ENCODE peak calls at places on chromosomes 3 and 15, in ten cellular contexts. One of them, this sample, is unnamed.

GRCh38 chr3:30102372-30102771 is 504.0 kb upstream of the TGFBR2 start:
- DNase-seq in HFF-Myc: no peak
- DNase-seq in sigmoid colon: no peak
- DNase-seq in right atrium auricular region: no peak
- DNase-seq in astrocyte of the spinal cord: no peak
- DNase-seq in tibial artery: no peak
- DNase-seq in CD8-positive, alpha-beta T cell: no peak
- DNase-seq in A673: no peak
- DNase-seq in epithelial cell of esophagus: no peak
- DNase-seq in thyroid gland: no peak
- DNase-seq in this sample: no peak

GRCh38 chr3:98556164-98557130 is 24.7 kb downstream of the GPR15 start:
- DNase-seq in tibial artery: no peak
- DNase-seq in A673: no peak
- DNase-seq in right atrium auricular region: no peak
- DNase-seq in HFF-Myc: no peak
- DNase-seq in thyroid gland: no peak
- DNase-seq in CD8-positive, alpha-beta T cell: peak
- DNase-seq in epithelial cell of esophagus: no peak
- DNase-seq in astrocyte of the spinal cord: no peak
- DNase-seq in sigmoid colon: no peak
- DNase-seq in this sample: no peak

GRCh38 chr3:9779721-9780450 is 10.1 kb upstream of the CAMK1 start:
- DNase-seq in right atrium auricular region: no peak
- DNase-seq in thyroid gland: peak
- DNase-seq in HFF-Myc: no peak
- DNase-seq in A673: no peak
- DNase-seq in CD8-positive, alpha-beta T cell: peak
- DNase-seq in epithelial cell of esophagus: no peak
- DNase-seq in astrocyte of the spinal cord: no peak
- DNase-seq in tibial artery: no peak
- DNase-seq in sigmoid colon: no peak
- DNase-seq in this sample: no peak

GRCh38 chr3:119831941-119832371 is 50.1 kb downstream of the NR1I2 start:
- DNase-seq in HFF-Myc: no peak
- DNase-seq in CD8-positive, alpha-beta T cell: no peak
- DNase-seq in astrocyte of the spinal cord: peak
- DNase-seq in A673: no peak
- DNase-seq in thyroid gland: no peak
- DNase-seq in right atrium auricular region: no peak
- DNase-seq in epithelial cell of esophagus: no peak
- DNase-seq in sigmoid colon: no peak
- DNase-seq in tibial artery: no peak
- DNase-seq in this sample: peak

GRCh38 chr3:95511915-95512314 is 1302.5 kb upstream of the EPHA6 start:
- DNase-seq in thyroid gland: no peak
- DNase-seq in astrocyte of the spinal cord: no peak
- DNase-seq in A673: no peak
- DNase-seq in CD8-positive, alpha-beta T cell: no peak
- DNase-seq in tibial artery: no peak
- DNase-seq in right atrium auricular region: no peak
- DNase-seq in HFF-Myc: no peak
- DNase-seq in sigmoid colon: no peak
- DNase-seq in epithelial cell of esophagus: no peak
- DNase-seq in this sample: no peak

GRCh38 chr15:45088801-45089711 is 24.9 kb downstream of the DUOX2 start:
- DNase-seq in A673: no peak
- DNase-seq in CD8-positive, alpha-beta T cell: no peak
- DNase-seq in epithelial cell of esophagus: no peak
- DNase-seq in HFF-Myc: no peak
- DNase-seq in thyroid gland: no peak
- DNase-seq in sigmoid colon: no peak
- DNase-seq in astrocyte of the spinal cord: no peak
- DNase-seq in right atrium auricular region: no peak
- DNase-seq in tibial artery: peak
- DNase-seq in this sample: no peak

GRCh38 chr15:85764649-85765277 is 30.0 kb downstream of the KLHL25 start:
- DNase-seq in HFF-Myc: no peak
- DNase-seq in right atrium auricular region: no peak
- DNase-seq in thyroid gland: no peak
- DNase-seq in astrocyte of the spinal cord: no peak
- DNase-seq in epithelial cell of esophagus: peak
- DNase-seq in CD8-positive, alpha-beta T cell: no peak
- DNase-seq in tibial artery: no peak
- DNase-seq in sigmoid colon: no peak
- DNase-seq in A673: no peak
- DNase-seq in this sample: no peak

GRCh38 chr3:188776447-188776846 is 395.3 kb upstream of the TPRG1 start:
- DNase-seq in CD8-positive, alpha-beta T cell: no peak
- DNase-seq in HFF-Myc: no peak
- DNase-seq in A673: no peak
- DNase-seq in tibial artery: no peak
- DNase-seq in astrocyte of the spinal cord: peak
- DNase-seq in thyroid gland: no peak
- DNase-seq in sigmoid colon: no peak
- DNase-seq in epithelial cell of esophagus: no peak
- DNase-seq in right atrium auricular region: no peak
- DNase-seq in this sample: no peak

GRCh38 chr15:92393994-92394326 is 279 bp downstream of the ST8SIA2 start:
- DNase-seq in A673: no peak
- DNase-seq in HFF-Myc: no peak
- DNase-seq in astrocyte of the spinal cord: peak
- DNase-seq in thyroid gland: no peak
- DNase-seq in right atrium auricular region: no peak
- DNase-seq in CD8-positive, alpha-beta T cell: no peak
- DNase-seq in sigmoid colon: no peak
- DNase-seq in epithelial cell of esophagus: no peak
- DNase-seq in tibial artery: no peak
- DNase-seq in this sample: no peak

GRCh38 chr3:136543385-136543784 is 208.8 kb downstream of the STAG1 start:
- DNase-seq in right atrium auricular region: no peak
- DNase-seq in A673: peak
- DNase-seq in CD8-positive, alpha-beta T cell: no peak
- DNase-seq in astrocyte of the spinal cord: no peak
- DNase-seq in HFF-Myc: no peak
- DNase-seq in sigmoid colon: no peak
- DNase-seq in epithelial cell of esophagus: peak
- DNase-seq in thyroid gland: no peak
- DNase-seq in tibial artery: no peak
- DNase-seq in this sample: no peak

GRCh38 chr15:95684693-95685115 is 645.8 kb upstream of the NR2F2 start:
- DNase-seq in A673: no peak
- DNase-seq in CD8-positive, alpha-beta T cell: no peak
- DNase-seq in HFF-Myc: peak
- DNase-seq in astrocyte of the spinal cord: peak
- DNase-seq in sigmoid colon: no peak
- DNase-seq in thyroid gland: no peak
- DNase-seq in right atrium auricular region: no peak
- DNase-seq in epithelial cell of esophagus: peak
- DNase-seq in tibial artery: no peak
- DNase-seq in this sample: peak

GRCh38 chr3:187456268-187456667 is 88.1 kb downstream of the RTP4 start:
- DNase-seq in thyroid gland: peak
- DNase-seq in A673: peak
- DNase-seq in epithelial cell of esophagus: no peak
- DNase-seq in right atrium auricular region: peak
- DNase-seq in HFF-Myc: no peak
- DNase-seq in sigmoid colon: peak
- DNase-seq in tibial artery: peak
- DNase-seq in astrocyte of the spinal cord: peak
- DNase-seq in CD8-positive, alpha-beta T cell: no peak
- DNase-seq in this sample: no peak

GRCh38 chr3:169939320-169939719 is 27.3 kb upstream of the SEC62 start:
- DNase-seq in tibial artery: no peak
- DNase-seq in HFF-Myc: no peak
- DNase-seq in right atrium auricular region: no peak
- DNase-seq in sigmoid colon: no peak
- DNase-seq in CD8-positive, alpha-beta T cell: no peak
- DNase-seq in epithelial cell of esophagus: no peak
- DNase-seq in astrocyte of the spinal cord: no peak
- DNase-seq in thyroid gland: peak
- DNase-seq in A673: no peak
- DNase-seq in this sample: no peak

GRCh38 chr3:69012836-69013255 is 638 bp downstream of the EOGT start:
- DNase-seq in A673: no peak
- DNase-seq in thyroid gland: peak
- DNase-seq in tibial artery: peak
- DNase-seq in epithelial cell of esophagus: no peak
- DNase-seq in HFF-Myc: no peak
- DNase-seq in right atrium auricular region: no peak
- DNase-seq in astrocyte of the spinal cord: peak
- DNase-seq in sigmoid colon: peak
- DNase-seq in CD8-positive, alpha-beta T cell: no peak
- DNase-seq in this sample: no peak

DNA sequence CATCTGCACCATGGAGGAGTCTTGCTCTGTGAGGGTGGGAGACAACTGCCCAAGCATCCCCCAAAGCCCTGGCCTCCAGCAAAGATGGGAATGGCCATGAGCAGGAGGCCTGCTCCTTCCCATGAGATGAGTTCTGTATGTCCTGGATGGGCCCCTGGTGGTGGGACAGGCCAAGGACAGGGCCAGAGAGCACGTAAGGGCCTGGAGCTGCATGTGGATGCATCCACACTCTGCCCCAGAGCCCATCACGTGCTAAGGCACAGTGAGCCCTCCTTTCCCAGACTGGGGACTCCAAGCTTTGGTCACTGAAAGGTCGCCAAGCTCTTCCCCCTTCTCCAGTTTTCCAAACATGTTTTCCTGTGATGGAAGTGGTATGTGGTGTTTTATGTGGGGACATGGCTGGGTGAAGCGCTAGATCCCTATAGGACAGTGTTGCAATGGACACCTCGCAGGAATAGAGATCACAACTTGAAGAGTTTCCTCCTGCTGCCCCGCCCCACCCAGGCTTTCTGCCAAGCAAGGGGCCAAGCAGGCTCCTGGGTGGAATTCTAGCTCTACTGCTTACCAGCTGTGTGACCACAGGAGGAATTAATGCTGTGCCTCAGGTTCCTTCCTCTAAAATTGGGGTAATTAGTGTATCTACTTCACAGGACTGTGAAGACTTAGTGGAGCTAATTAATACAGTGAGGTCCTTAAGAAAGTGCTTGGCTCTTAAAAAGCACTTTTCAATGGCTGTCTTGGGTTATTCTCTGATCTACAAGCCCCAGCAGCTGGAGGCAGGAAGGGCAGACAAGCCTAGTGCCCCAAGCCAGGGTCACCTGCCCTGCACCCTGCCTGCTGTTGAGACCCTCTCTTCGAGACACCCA is 106.4 kb upstream of the RPL32 start:
- DNase-seq in astrocyte of the spinal cord: peak
- DNase-seq in thyroid gland: peak
- DNase-seq in tibial artery: no peak
- DNase-seq in epithelial cell of esophagus: peak
- DNase-seq in HFF-Myc: no peak
- DNase-seq in CD8-positive, alpha-beta T cell: no peak
- DNase-seq in sigmoid colon: peak
- DNase-seq in right atrium auricular region: no peak
- DNase-seq in A673: peak
- DNase-seq in this sample: no peak
- TF ChIP-seq CTCF in astrocyte of the spinal cord: peak
- TF ChIP-seq CTCF in thyroid gland: no peak
- TF ChIP-seq CTCF in tibial artery: peak
- TF ChIP-seq CTCF in epithelial cell of esophagus: peak
- TF ChIP-seq CTCF in HFF-Myc: peak
- TF ChIP-seq CTCF in CD8-positive, alpha-beta T cell: no peak
- TF ChIP-seq CTCF in sigmoid colon: no peak
- TF ChIP-seq CTCF in right atrium auricular region: peak
- TF ChIP-seq CTCF in A673: no peak
- TF ChIP-seq CTCF in this sample: peak

GRCh38 chr15:69468241-69469121 is 15.9 kb downstream of the RPLP1 start:
- DNase-seq in tibial artery: peak
- DNase-seq in sigmoid colon: no peak
- DNase-seq in CD8-positive, alpha-beta T cell: peak
- DNase-seq in A673: no peak
- DNase-seq in epithelial cell of esophagus: peak
- DNase-seq in HFF-Myc: no peak
- DNase-seq in right atrium auricular region: peak
- DNase-seq in thyroid gland: peak
- DNase-seq in astrocyte of the spinal cord: peak
- DNase-seq in this sample: peak
- H3K4me3 ChIP-seq in tibial artery: no peak
- H3K4me3 ChIP-seq in sigmoid colon: no peak
- H3K4me3 ChIP-seq in CD8-positive, alpha-beta T cell: no peak
- H3K4me3 ChIP-seq in A673: no peak
- H3K4me3 ChIP-seq in epithelial cell of esophagus: no peak
- H3K4me3 ChIP-seq in HFF-Myc: no peak
- H3K4me3 ChIP-seq in right atrium auricular region: no peak
- H3K4me3 ChIP-seq in thyroid gland: no peak
- H3K4me3 ChIP-seq in astrocyte of the spinal cord: no peak
- H3K4me3 ChIP-seq in this sample: no peak

GRCh38 chr15:38042707-38043445 is 108.4 kb downstream of the TMCO5A start:
- DNase-seq in sigmoid colon: no peak
- DNase-seq in HFF-Myc: no peak
- DNase-seq in astrocyte of the spinal cord: no peak
- DNase-seq in A673: no peak
- DNase-seq in right atrium auricular region: no peak
- DNase-seq in CD8-positive, alpha-beta T cell: no peak
- DNase-seq in thyroid gland: no peak
- DNase-seq in tibial artery: no peak
- DNase-seq in epithelial cell of esophagus: no peak
- DNase-seq in this sample: no peak
- TF ChIP-seq CTCF in sigmoid colon: no peak
- TF ChIP-seq CTCF in HFF-Myc: no peak
- TF ChIP-seq CTCF in astrocyte of the spinal cord: no peak
- TF ChIP-seq CTCF in A673: no peak
- TF ChIP-seq CTCF in right atrium auricular region: no peak
- TF ChIP-seq CTCF in CD8-positive, alpha-beta T cell: no peak
- TF ChIP-seq CTCF in thyroid gland: no peak
- TF ChIP-seq CTCF in tibial artery: no peak
- TF ChIP-seq CTCF in epithelial cell of esophagus: no peak
- TF ChIP-seq CTCF in this sample: no peak

GRCh38 chr15:100373037-100373896 is 31.5 kb upstream of the ADAMTS17 start:
- DNase-seq in A673: no peak
- DNase-seq in astrocyte of the spinal cord: no peak
- DNase-seq in CD8-positive, alpha-beta T cell: no peak
- DNase-seq in HFF-Myc: no peak
- DNase-seq in right atrium auricular region: no peak
- DNase-seq in thyroid gland: no peak
- DNase-seq in epithelial cell of esophagus: no peak
- DNase-seq in sigmoid colon: no peak
- DNase-seq in tibial artery: no peak
- DNase-seq in this sample: no peak

GRCh38 chr15:100373942-100374341 is 32.2 kb upstream of the ADAMTS17 start:
- DNase-seq in HFF-Myc: no peak
- DNase-seq in epithelial cell of esophagus: no peak
- DNase-seq in thyroid gland: no peak
- DNase-seq in CD8-positive, alpha-beta T cell: no peak
- DNase-seq in right atrium auricular region: no peak
- DNase-seq in tibial artery: no peak
- DNase-seq in astrocyte of the spinal cord: no peak
- DNase-seq in sigmoid colon: no peak
- DNase-seq in A673: no peak
- DNase-seq in this sample: no peak

DNA sequence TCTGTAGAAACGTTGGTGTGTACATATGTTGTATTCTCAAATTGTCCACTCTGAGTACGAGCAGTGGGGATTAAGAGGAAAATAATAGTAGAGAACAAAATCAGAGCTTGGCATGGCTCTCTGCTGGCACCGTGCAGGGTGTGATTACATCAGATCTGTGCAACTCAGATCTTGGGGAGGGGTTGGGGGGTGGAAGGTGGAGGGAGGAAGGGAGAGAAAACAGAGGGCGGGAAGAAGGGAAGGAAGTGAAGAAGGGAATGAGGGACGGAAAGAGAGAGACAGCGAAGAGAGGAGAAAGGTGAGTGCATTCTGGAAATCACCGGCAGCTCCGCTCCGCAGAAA is 30.9 kb upstream of the ADAMTS17 start:
- DNase-seq in astrocyte of the spinal cord: no peak
- DNase-seq in epithelial cell of esophagus: no peak
- DNase-seq in CD8-positive, alpha-beta T cell: no peak
- DNase-seq in sigmoid colon: no peak
- DNase-seq in A673: no peak
- DNase-seq in HFF-Myc: no peak
- DNase-seq in right atrium auricular region: no peak
- DNase-seq in thyroid gland: no peak
- DNase-seq in tibial artery: no peak
- DNase-seq in this sample: no peak
- H3K4me3 ChIP-seq in astrocyte of the spinal cord: no peak
- H3K4me3 ChIP-seq in epithelial cell of esophagus: peak
- H3K4me3 ChIP-seq in CD8-positive, alpha-beta T cell: peak
- H3K4me3 ChIP-seq in sigmoid colon: peak
- H3K4me3 ChIP-seq in A673: no peak
- H3K4me3 ChIP-seq in HFF-Myc: no peak
- H3K4me3 ChIP-seq in right atrium auricular region: peak
- H3K4me3 ChIP-seq in thyroid gland: no peak
- H3K4me3 ChIP-seq in tibial artery: peak
- H3K4me3 ChIP-seq in this sample: peak